ENCODE peak calls at places on chromosomes 7 and 10, in eight cellular contexts. U is effector memory CD4-positive, alpha-beta T cell; K is activated naive CD8-positive, alpha-beta T cell treated with anti-CD3 and anti-CD28 coated beads, Interleukin-2, amount 50 U/mL, for 24 hours; R is bronchial epithelial cell; E is T follicular helper cell; Z is cardiac fibroblast; L is RWPE1; Y is brain microvascular endothelial cell. B is an unnamed sample.

GRCh38 chr10:42367532-42368230 is 270.7 kb downstream of the ZNF33B start:
- DNase-seq in U (peak), K (peak), R (peak), E (no peak), Z (peak), L (peak), Y (peak), B (no peak)

GRCh38 chr10:29344073-29344820 is 55.4 kb downstream of the LYZL1 start:
- DNase-seq in U (no peak), K (no peak), R (no peak), E (no peak), Z (peak), L (peak), Y (peak), B (no peak)

GRCh38 chr10:117552759-117553158 is 10.2 kb downstream of the EMX2 start:
- DNase-seq in U (no peak), K (no peak), R (no peak), E (no peak), Z (no peak), L (no peak), Y (no peak), B (no peak)

GRCh38 chr10:75468612-75469011 is 37.2 kb downstream of the LRMDA start:
- DNase-seq in U (no peak), K (no peak), R (no peak), E (no peak), Z (no peak), L (no peak), Y (no peak), B (no peak)

GRCh38 chr10:117968354-117969182 is 78.2 kb downstream of the RAB11FIP2 start:
- DNase-seq in U (no peak), K (no peak), R (no peak), E (no peak), Z (no peak), L (no peak), Y (no peak), B (no peak)

GRCh38 chr7:25659841-25660240 is 431.6 kb upstream of the NPVF start:
- DNase-seq in U (no peak), K (no peak), R (no peak), E (no peak), Z (no peak), L (no peak), Y (no peak), B (no peak)

GRCh38 chr7:121205777-121206176 is 123.0 kb upstream of the WNT16 start:
- DNase-seq in U (no peak), K (no peak), R (no peak), E (no peak), Z (no peak), L (no peak), Y (no peak), B (no peak)

GRCh38 chr10:74081192-74081803 is 69.3 kb downstream of the AP3M1 start:
- DNase-seq in U (peak), K (peak), R (peak), E (peak), Z (peak), L (peak), Y (peak), B (peak)

GRCh38 chr7:17844514-17845196 is 95.6 kb downstream of the SNX13 start:
- DNase-seq in U (no peak), K (no peak), R (no peak), E (no peak), Z (peak), L (no peak), Y (no peak), B (no peak)

GRCh38 chr10:31693499-31693898 is 235.1 kb downstream of the ARHGAP12 start:
- DNase-seq in U (no peak), K (no peak), R (no peak), E (no peak), Z (no peak), L (no peak), Y (no peak), B (no peak)

GRCh38 chr7:75727881-75728592 is 10.7 kb downstream of the HIP1 start:
- DNase-seq in U (peak), K (no peak), R (peak), E (no peak), Z (no peak), L (peak), Y (peak), B (peak)

GRCh38 chr10:132643709-132644543 is 106.3 kb downstream of the INPP5A start:
- DNase-seq in U (no peak), K (no peak), R (no peak), E (no peak), Z (no peak), L (no peak), Y (no peak), B (no peak)

GRCh38 chr10:1362589-1363465 is 306.6 kb downstream of the WDR37 start:
- DNase-seq in U (no peak), K (no peak), R (no peak), E (no peak), Z (no peak), L (no peak), Y (no peak), B (no peak)

GRCh38 chr7:47389171-47389922 is 192.6 kb downstream of the TNS3 start:
- DNase-seq in U (no peak), K (no peak), R (no peak), E (no peak), Z (no peak), L (no peak), Y (no peak), B (no peak)

GRCh38 chr7:82319674-82320118 is 123.9 kb downstream of the CACNA2D1 start:
- DNase-seq in U (no peak), K (no peak), R (peak), E (no peak), Z (peak), L (no peak), Y (peak), B (no peak)

GRCh38 chr7:66557214-66558200 is 71.2 kb upstream of the KCTD7 start:
- DNase-seq in U (peak), K (peak), R (peak), E (peak), Z (peak), L (peak), Y (peak), B (peak)

GRCh38 chr7:145909956-145910611 is 206.5 kb upstream of the CNTNAP2 start:
- DNase-seq in U (no peak), K (no peak), R (no peak), E (no peak), Z (peak), L (no peak), Y (peak), B (no peak)

B was measured in effector CD4-positive, alpha-beta T cell.